ENCODE peak calls at places on chromosomes 16 and 17, in four cellular contexts. M is upper lobe of right lung, L is choroid plexus epithelial cell, C is brain microvascular endothelial cell. K is an unnamed sample.

GRCh38 chr17:10790491-10791401 is 13.2 kb downstream of the TMEM238L start:
- DNase-seq in M (no peak), L (no peak), C (no peak), K (peak; percentile 11)

GRCh38 chr16:57619606-57620315 is 8.7 kb upstream of the ADGRG1 start:
- DNase-seq in M (peak; percentile 81), L (no peak), C (no peak), K (peak; percentile 94)

GRCh38 chr17:79052131-79052530 is 22.5 kb upstream of the ENGASE start:
- DNase-seq in M (no peak), L (no peak), C (no peak), K (no peak)

GRCh38 chr17:81018044-81018802 is 16.7 kb upstream of the BAIAP2 start:
- DNase-seq in M (peak; percentile 61), L (peak; percentile 72), C (no peak), K (peak; percentile 41)

GRCh38 chr17:48028736-48029135 is 8.9 kb downstream of the COPZ2 start:
- DNase-seq in M (no peak), L (no peak), C (no peak), K (no peak)

GRCh38 chr16:49700222-49700927 is 155.5 kb downstream of the ZNF423 start:
- DNase-seq in M (no peak), L (peak; percentile 13), C (no peak), K (no peak)

GRCh38 chr16:50201784-50202183 is 48.7 kb downstream of the TENT4B start:
- DNase-seq in M (no peak), L (peak; percentile 21), C (no peak), K (no peak)

GRCh38 chr16:19136549-19137196 is 22.9 kb downstream of the ITPRIPL2 start:
- DNase-seq in M (no peak), L (peak; percentile 56), C (no peak), K (peak; percentile 78)

GRCh38 chr17:29149431-29150064 is 30.6 kb downstream of the MYO18A start:
- DNase-seq in M (no peak), L (no peak), C (no peak), K (peak; percentile 85)

GRCh38 chr16:68368602-68368944 is 57.8 kb downstream of the PRMT7 start:
- DNase-seq in M (no peak), L (no peak), C (no peak), K (no peak)

GRCh38 chr17:46157443-46158107 is 35.7 kb downstream of the KANSL1 start:
- DNase-seq in M (no peak), L (peak; percentile 73), C (peak; percentile 22), K (peak; percentile 33)

GRCh38 chr17:31673076-31673475 is 186.0 kb downstream of the COPRS start:
- DNase-seq in M (no peak), L (no peak), C (no peak), K (no peak)

GRCh38 chr16:14427371-14427948 is 202.6 kb downstream of the PARN start:
- DNase-seq in M (no peak), L (peak; percentile 44), C (no peak), K (no peak)

GRCh38 chr16:67555795-67556212 is 6.5 kb upstream of the CTCF start:
- DNase-seq in M (no peak), L (peak; percentile 67), C (peak; percentile 36), K (peak; percentile 88)

GRCh38 chr17:61234102-61234750 is 165.4 kb upstream of the TBX2 start:
- DNase-seq in M (no peak), L (no peak), C (no peak), K (no peak)

GRCh38 chr17:75088902-75089417 is 1.2 kb downstream of the SLC16A5 start:
- DNase-seq in M (no peak), L (peak; percentile 48), C (no peak), K (peak; percentile 46)

GRCh38 chr16:69725480-69726312 is 664 bp downstream of the NQO1 start:
- DNase-seq in M (peak; percentile 53), L (no peak), C (no peak), K (no peak)

GRCh38 chr16:24930440-24930839 is 84.7 kb downstream of the SLC5A11 start:
- DNase-seq in M (no peak), L (no peak), C (no peak), K (no peak)

GRCh38 chr17:50101346-50102163 is 6.4 kb downstream of the PDK2 start:
- DNase-seq in M (no peak), L (peak; percentile 35), C (no peak), K (no peak)

GRCh38 chr17:75601057-75601987 is 13.7 kb downstream of the MYO15B start:
- DNase-seq in M (peak; percentile 80), L (peak; percentile 52), C (peak; percentile 28), K (peak; percentile 47)

GRCh38 chr16:83138512-83138911 is 511.7 kb downstream of the CDH13 start:
- DNase-seq in M (no peak), L (no peak), C (no peak), K (no peak)

GRCh38 chr16:13961099-13961811 is 41.3 kb downstream of the ERCC4 start:
- DNase-seq in M (no peak), L (peak; percentile 97), C (peak; percentile 41), K (no peak)

GRCh38 chr16:69105501-69106361 is at the start of gene HAS3:
- DNase-seq in M (peak; percentile 90), L (peak; percentile 80), C (peak; percentile 44), K (peak; percentile 87)

GRCh38 chr17:27906238-27906603 is 13.1 kb upstream of the LYRM9 start:
- DNase-seq in M (no peak), L (no peak), C (no peak), K (no peak)

GRCh38 chr16:67430504-67431076 is 331 bp upstream of the HSD11B2 start:
- DNase-seq in M (peak; percentile 76), L (no peak), C (no peak), K (peak; percentile 53)

GRCh38 chr16:67115649-67116048 is 5.9 kb downstream of the PHAF1 start:
- DNase-seq in M (no peak), L (peak; percentile 68), C (peak; percentile 81), K (peak; percentile 93)

GRCh38 chr17:10156579-10157488 is 41.6 kb downstream of the GAS7 start:
- DNase-seq in M (peak; percentile 81), L (no peak), C (no peak), K (no peak)

GRCh38 chr17:79646721-79647455 is 36.0 kb upstream of the RBFOX3 start:
- DNase-seq in M (peak; percentile 47), L (no peak), C (no peak), K (no peak)

GRCh38 chr16:85718682-85719081 is 29.9 kb upstream of the GINS2 start:
- DNase-seq in M (no peak), L (peak; percentile 13), C (no peak), K (peak; percentile 55)

GRCh38 chr17:27540300-27541105 is 84.3 kb downstream of the KSR1 start:
- DNase-seq in M (peak; percentile 94), L (peak; percentile 100), C (peak; percentile 99), K (peak; percentile 35)

GRCh38 chr16:56600398-56600999 is 7.9 kb upstream of the MT2A start:
- DNase-seq in M (no peak), L (peak; percentile 79), C (peak; percentile 60), K (peak; percentile 72)

GRCh38 chr17:28469376-28469775 is 4.1 kb upstream of the SLC13A2 start:
- DNase-seq in M (no peak), L (no peak), C (no peak), K (no peak)

GRCh38 chr16:58678716-58679115 is 5.9 kb downstream of the SLC38A7 start:
- DNase-seq in M (no peak), L (no peak), C (no peak), K (peak; percentile 57)

GRCh38 chr17:45405250-45406086 is 27.2 kb downstream of the ARHGAP27 start:
- DNase-seq in M (no peak), L (peak; percentile 19), C (no peak), K (no peak)

GRCh38 chr17:42423766-42424165 is 710 bp upstream of the CAVIN1 start:
- DNase-seq in M (no peak), L (no peak), C (no peak), K (no peak)

GRCh38 chr17:7856840-7857723 is at the start of gene NAA38:
- DNase-seq in M (peak; percentile 98), L (peak; percentile 100), C (peak; percentile 99), K (peak; percentile 99)

GRCh38 chr17:7856081-7856791 is 1.1 kb downstream of the NAA38 start:
- DNase-seq in M (peak; percentile 72), L (peak; percentile 59), C (no peak), K (peak; percentile 32)

GRCh38 chr17:7858487-7858832 is 657 bp downstream of the CYB5D1 start:
- DNase-seq in M (peak; percentile 72), L (peak; percentile 50), C (peak; percentile 29), K (peak; percentile 67)

GRCh38 chr17:7857724-7858486 is at the start of gene CYB5D1:
- DNase-seq in M (peak; percentile 91), L (peak; percentile 95), C (peak; percentile 94), K (peak; percentile 92)

DNA sequence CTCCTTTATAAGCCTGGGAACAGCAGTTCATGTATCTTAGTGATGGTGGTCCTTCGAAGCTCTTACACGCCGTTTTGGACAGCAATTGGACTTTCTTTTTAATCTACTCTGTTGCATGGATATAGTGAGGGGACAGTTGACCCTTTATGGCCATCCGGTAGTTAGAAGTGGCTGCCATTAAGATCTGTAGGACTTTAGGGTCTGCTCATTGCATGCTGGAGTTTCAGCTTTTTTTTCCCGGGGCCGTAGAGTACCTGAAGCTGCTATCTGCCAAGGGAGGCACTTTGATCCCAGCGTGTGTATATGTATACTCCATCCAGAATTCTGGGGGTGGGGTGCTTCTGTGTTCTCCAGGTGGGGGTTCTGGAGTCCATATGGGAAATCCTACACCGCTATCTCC is 1.2 kb downstream of the CYB5D1 start:
- DNase-seq in M (no peak), L (no peak), C (no peak), K (no peak)
- H3K4me3 ChIP-seq in M (no peak overlapping the region), L (no peak overlapping the region), C (peak overlapping the region; percentile 70), K (peak overlapping the region; percentile 73)

GRCh38 chr17:30291571-30292489 is at the start of gene BLMH:
- DNase-seq in M (peak; percentile 91), L (peak; percentile 81), C (peak; percentile 56), K (peak; percentile 69)
- TF ChIP-seq CTCF in M (no peak), L (no peak), C (no peak), K (no peak)

GRCh38 chr16:71226229-71227141 is 4.0 kb downstream of the HYDIN start:
- DNase-seq in M (no peak), L (no peak), C (no peak), K (no peak)

GRCh38 chr16:71225145-71225544 is 5.4 kb downstream of the HYDIN start:
- DNase-seq in M (no peak), L (no peak), C (no peak), K (no peak)

GRCh38 chr16:71229344-71229743 is 1.2 kb downstream of the HYDIN start:
- DNase-seq in M (no peak), L (no peak), C (no peak), K (no peak)

DNA sequence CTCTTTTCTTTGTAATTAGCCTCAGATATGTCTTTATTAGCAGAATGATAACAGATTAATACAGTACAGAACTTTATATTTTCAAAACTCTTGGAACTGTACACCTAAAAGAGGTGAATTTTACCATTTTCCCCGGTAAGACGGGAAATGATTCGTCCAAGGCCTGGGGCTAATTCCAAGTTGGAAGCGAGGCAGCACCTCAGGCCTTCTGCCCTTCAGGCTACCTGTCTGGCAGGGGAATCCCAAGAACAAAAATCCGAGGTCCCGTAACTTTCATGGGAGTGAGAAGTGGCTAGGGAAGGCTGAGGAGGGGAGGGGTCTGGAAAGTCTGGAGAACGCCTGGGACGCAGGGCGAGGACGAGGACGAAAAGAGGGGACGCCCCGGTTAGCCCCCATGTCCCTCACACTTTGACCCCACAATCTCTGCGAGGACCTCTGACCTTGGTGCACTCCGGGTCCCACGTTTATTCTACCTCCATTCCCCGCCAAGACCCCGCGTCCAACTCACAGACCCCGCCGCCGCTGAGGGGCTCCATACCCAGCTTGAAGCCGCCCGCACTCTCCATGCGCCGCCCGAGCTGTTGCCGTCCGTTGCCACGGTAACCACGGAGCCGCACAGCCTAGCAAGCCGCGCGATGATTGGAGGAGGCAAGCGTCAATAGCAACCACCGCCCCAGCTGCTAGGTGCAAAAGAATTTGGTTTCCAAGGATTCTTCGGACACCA is at the start of gene HYDIN:
- DNase-seq in M (peak; percentile 81), L (peak; percentile 61), C (peak; percentile 76), K (peak; percentile 76)
- H3K4me3 ChIP-seq in M (no peak within 1 kb of the TSS), L (peak within 1 kb of the TSS; percentile 34), C (peak within 1 kb of the TSS; percentile 45), K (peak within 1 kb of the TSS; percentile 20)

GRCh38 chr16:52149003-52149402 is 397.9 kb downstream of the TOX3 start:
- DNase-seq in M (no peak), L (no peak), C (no peak), K (no peak)
- TF ChIP-seq CTCF in M (no peak), L (no peak), C (no peak), K (no peak)